ENCODE peak calls at places on chromosome 1, in four cellular contexts. One of them, this sample, is unnamed.
A peak's percentile ranks its signal among the peaks of the same experiment; 100 is the strongest.

GRCh38 chr1:23543707-23544443 is 12.8 kb upstream of the E2F2 start:
- DNase-seq in T-helper 1 cell: no peak
- DNase-seq in head of caudate nucleus: no peak
- DNase-seq in A549: no peak
- DNase-seq in this sample: no peak

GRCh38 chr1:6378096-6378746 is 15.3 kb downstream of the ACOT7 start:
- DNase-seq in A549: no peak
- DNase-seq in head of caudate nucleus: no peak
- DNase-seq in T-helper 1 cell: no peak
- DNase-seq in this sample: no peak

GRCh38 chr1:108845991-108846390 is 10.9 kb downstream of the AKNAD1 start:
- DNase-seq in T-helper 1 cell: no peak
- DNase-seq in A549: no peak
- DNase-seq in head of caudate nucleus: no peak
- DNase-seq in this sample: no peak

GRCh38 chr1:200351826-200352549 is 57.8 kb downstream of the ZNF281 start:
- DNase-seq in head of caudate nucleus: no peak
- DNase-seq in A549: peak; percentile 28
- DNase-seq in T-helper 1 cell: no peak
- DNase-seq in this sample: no peak

GRCh38 chr1:165143437-165144065 is 213.0 kb downstream of the LMX1A start:
- DNase-seq in T-helper 1 cell: no peak
- DNase-seq in head of caudate nucleus: no peak
- DNase-seq in A549: no peak
- DNase-seq in this sample: no peak

GRCh38 chr1:211132681-211133392 is 1.1 kb downstream of the KCNH1 start:
- DNase-seq in A549: no peak
- DNase-seq in T-helper 1 cell: no peak
- DNase-seq in head of caudate nucleus: no peak
- DNase-seq in this sample: peak; percentile 53

GRCh38 chr1:58586296-58586695 is 9.2 kb upstream of the TACSTD2 start:
- DNase-seq in A549: no peak
- DNase-seq in T-helper 1 cell: no peak
- DNase-seq in head of caudate nucleus: no peak
- DNase-seq in this sample: no peak

GRCh38 chr1:231958448-231958847 is 331.9 kb downstream of the DISC1 start:
- DNase-seq in A549: no peak
- DNase-seq in head of caudate nucleus: no peak
- DNase-seq in T-helper 1 cell: no peak
- DNase-seq in this sample: no peak

GRCh38 chr1:200869376-200869752 is 3.4 kb upstream of the GPR25 start:
- DNase-seq in T-helper 1 cell: no peak
- DNase-seq in A549: no peak
- DNase-seq in head of caudate nucleus: no peak
- DNase-seq in this sample: no peak

GRCh38 chr1:44408181-44409018 is 3.3 kb downstream of the RNF220 start:
- DNase-seq in head of caudate nucleus: no peak
- DNase-seq in A549: no peak
- DNase-seq in T-helper 1 cell: no peak
- DNase-seq in this sample: no peak

GRCh38 chr1:86753700-86754099 is 49.3 kb downstream of the SH3GLB1 start:
- DNase-seq in A549: peak; percentile 35
- DNase-seq in head of caudate nucleus: no peak
- DNase-seq in T-helper 1 cell: no peak
- DNase-seq in this sample: no peak

GRCh38 chr1:20609541-20609940 is 20.6 kb downstream of the CDA start:
- DNase-seq in T-helper 1 cell: no peak
- DNase-seq in head of caudate nucleus: no peak
- DNase-seq in A549: no peak
- DNase-seq in this sample: no peak

GRCh38 chr1:185341196-185341781 is 24.2 kb upstream of the IVNS1ABP start:
- DNase-seq in A549: no peak
- DNase-seq in head of caudate nucleus: no peak
- DNase-seq in T-helper 1 cell: no peak
- DNase-seq in this sample: no peak

This sample was measured in pons.